ENCODE peak calls at places on chromosomes 7 and 10, in four cellular contexts. F is foreskin fibroblast, R is KBM-7, A is choroid plexus epithelial cell. D is an unnamed sample.

GRCh38 chr7:132028144-132028920 is 471.9 kb upstream of the PODXL start:
- DNase-seq in F (no peak), R (no peak), A (no peak), D (no peak)

GRCh38 chr10:78844956-78845355 is 223.8 kb upstream of the ZMIZ1 start:
- DNase-seq in F (no peak), R (no peak), A (no peak), D (no peak)

GRCh38 chr10:11017575-11018425 is at the start of gene CELF2:
- DNase-seq in F (peak), R (peak), A (peak), D (no peak)

GRCh38 chr7:10913457-10913856 is 60.2 kb upstream of the PHF14 start:
- DNase-seq in F (no peak), R (peak), A (no peak), D (no peak)

GRCh38 chr10:81915517-81915916 is 40.5 kb downstream of the NRG3 start:
- DNase-seq in F (no peak), R (no peak), A (no peak), D (no peak)

GRCh38 chr10:86103391-86104101 is 263.0 kb downstream of the GRID1 start:
- DNase-seq in F (no peak), R (no peak), A (no peak), D (no peak)

GRCh38 chr10:110430369-110431273 is 67.1 kb upstream of the DUSP5 start:
- DNase-seq in F (peak), R (no peak), A (no peak), D (peak)

GRCh38 chr10:11110499-11110898 is 92.8 kb downstream of the CELF2 start:
- DNase-seq in F (no peak), R (no peak), A (no peak), D (no peak)

GRCh38 chr7:38428040-38428439 is 154.6 kb upstream of the TARP start:
- DNase-seq in F (no peak), R (no peak), A (no peak), D (no peak)

GRCh38 chr7:134686782-134687181 is 40.1 kb downstream of the BPGM start:
- DNase-seq in F (peak), R (no peak), A (peak), D (peak)

GRCh38 chr7:115475774-115476407 is 554.0 kb downstream of the MDFIC start:
- DNase-seq in F (peak), R (no peak), A (no peak), D (no peak)

GRCh38 chr7:148987751-148988512 is 40.4 kb downstream of the PDIA4 start:
- DNase-seq in F (no peak), R (no peak), A (peak), D (no peak)

GRCh38 chr10:12709516-12709915 is 292.0 kb downstream of the CCDC3 start:
- DNase-seq in F (peak), R (no peak), A (peak), D (peak)

GRCh38 chr10:92801978-92802872 is 46.1 kb upstream of the EXOC6 start:
- DNase-seq in F (no peak), R (no peak), A (peak), D (no peak)

GRCh38 chr7:77269360-77270075 is 69.9 kb upstream of the FGL2 start:
- DNase-seq in F (no peak), R (peak), A (peak), D (peak)